ENCODE peak calls at places on chromosomes 7 and 10, in eight cellular contexts. S, G, Z, K, P, W, X and V are unnamed samples.

GRCh38 chr7:46099091-46099490 is 178.0 kb upstream of the IGFBP3 start:
- DNase-seq in S (no peak), G (no peak), Z (no peak), K (no peak), P (no peak), W (no peak), X (no peak), V (no peak)

GRCh38 chr7:27343804-27344203 is 101.2 kb downstream of the EVX1 start:
- DNase-seq in S (no peak), G (no peak), Z (no peak), K (no peak), P (no peak), W (no peak), X (no peak), V (no peak)

GRCh38 chr7:116899308-116899707 is 36.9 kb downstream of the CAPZA2 start:
- DNase-seq in S (no peak), G (no peak), Z (no peak), K (peak; percentile 29), P (no peak), W (no peak), X (no peak), V (no peak)

GRCh38 chr10:63719174-63719856 is 198.1 kb downstream of the REEP3 start:
- DNase-seq in S (no peak), G (no peak), Z (no peak), K (no peak), P (no peak), W (no peak), X (no peak), V (no peak)

GRCh38 chr7:112093409-112093808 is 112.8 kb downstream of the DOCK4 start:
- DNase-seq in S (no peak), G (no peak), Z (no peak), K (no peak), P (no peak), W (no peak), X (no peak), V (no peak)

GRCh38 chr7:12322287-12322902 is 81.3 kb downstream of the VWDE start:
- DNase-seq in S (no peak), G (peak; percentile 50), Z (no peak), K (peak; percentile 36), P (no peak), W (no peak), X (no peak), V (no peak)

GRCh38 chr10:86258488-86258887 is 108.1 kb downstream of the GRID1 start:
- DNase-seq in S (no peak), G (no peak), Z (peak; percentile 14), K (peak; percentile 29), P (no peak), W (no peak), X (no peak), V (no peak)

GRCh38 chr10:338176-339037 is 203.2 kb downstream of the ZMYND11 start:
- DNase-seq in S (peak; percentile 84), G (no peak), Z (no peak), K (peak; percentile 33), P (no peak), W (no peak), X (no peak), V (no peak)

GRCh38 chr10:30371954-30372353 is 22.9 kb upstream of the MTPAP start:
- DNase-seq in S (no peak), G (no peak), Z (no peak), K (no peak), P (no peak), W (no peak), X (no peak), V (no peak)

GRCh38 chr10:97771055-97771811 is 566 bp downstream of the SFRP5 start:
- DNase-seq in S (no peak), G (no peak), Z (peak; percentile 67), K (peak; percentile 53), P (peak; percentile 82), W (no peak), X (no peak), V (no peak)

DNA sequence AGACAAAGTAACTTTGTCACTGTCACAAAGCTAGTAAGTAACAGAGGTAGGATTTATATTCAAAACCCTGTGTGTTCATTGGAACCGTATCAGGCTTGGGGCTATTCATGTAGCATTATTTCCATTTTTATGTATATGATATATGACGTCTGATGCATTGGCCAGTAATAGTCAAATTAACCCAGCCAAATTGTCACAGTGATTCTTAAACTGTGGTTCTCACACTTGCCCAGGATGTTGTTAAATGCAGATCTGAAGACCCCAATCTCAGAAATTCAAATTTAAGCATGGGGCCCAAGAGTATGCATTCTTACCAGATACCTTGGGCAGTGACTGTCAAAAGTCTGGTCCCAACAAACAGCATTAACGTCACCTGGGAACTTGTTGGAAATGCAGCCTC is 63.9 kb downstream of the C1GALT1 start:
- DNase-seq in S (no peak), G (no peak), Z (no peak), K (no peak), P (no peak), W (no peak), X (no peak), V (no peak)
- H3K4me1 ChIP-seq in S (no peaks in the 10 kb centered on the region), G (peaks cover 6% of the 10 kb centered on the region), Z (no peaks in the 10 kb centered on the region), K (no peaks in the 10 kb centered on the region), P (no peaks in the 10 kb centered on the region), W (peaks cover 3% of the 10 kb centered on the region), X (no peaks in the 10 kb centered on the region), V (no peaks in the 10 kb centered on the region)

GRCh38 chr10:128084364-128084763 is 41.9 kb downstream of the MKI67 start:
- DNase-seq in S (no peak), G (no peak), Z (peak; percentile 15), K (no peak), P (no peak), W (no peak), X (no peak), V (no peak)
- H3K4me1 ChIP-seq in S (no peaks in the 10 kb centered on the region), G (no peaks in the 10 kb centered on the region), Z (peaks cover 15% of the 10 kb centered on the region), K (no peaks in the 10 kb centered on the region), P (peaks cover 16% of the 10 kb centered on the region), W (no peaks in the 10 kb centered on the region), X (no peaks in the 10 kb centered on the region), V (peaks cover 6% of the 10 kb centered on the region)

DNA sequence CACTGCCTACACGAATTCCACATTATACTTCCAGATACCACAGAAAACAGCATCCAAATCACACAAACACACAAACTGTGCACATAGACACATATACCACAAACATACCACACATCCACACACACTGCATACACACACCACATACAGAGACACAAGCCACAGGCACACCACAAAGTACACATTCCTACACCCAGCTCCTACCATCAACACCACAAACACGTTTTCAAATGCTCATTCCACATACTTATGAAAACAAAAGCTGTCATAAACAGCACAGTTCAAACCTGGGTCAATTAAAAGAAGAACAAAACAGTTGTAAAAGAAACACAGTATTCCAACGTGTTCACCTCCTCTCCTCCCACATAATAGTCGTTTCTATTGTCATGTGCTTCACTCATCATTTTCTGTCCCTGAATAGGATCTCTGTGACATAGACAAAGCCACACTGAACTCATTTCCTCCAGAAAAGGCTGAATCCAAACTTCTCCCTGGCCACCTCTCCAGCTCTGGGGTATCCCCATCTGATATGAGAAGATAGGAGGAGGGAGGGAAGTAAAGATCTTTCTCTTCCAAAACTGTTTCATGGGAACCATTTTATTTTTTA is 89.2 kb downstream of the CXCL12 start:
- DNase-seq in S (no peak), G (no peak), Z (no peak), K (no peak), P (no peak), W (no peak), X (no peak), V (no peak)
- H3K4me1 ChIP-seq in S (no peaks in the 10 kb centered on the region), G (no peaks in the 10 kb centered on the region), Z (peaks cover 12% of the 10 kb centered on the region), K (peaks cover 5% of the 10 kb centered on the region), P (peaks cover 21% of the 10 kb centered on the region), W (no peaks in the 10 kb centered on the region), X (peaks cover 1% of the 10 kb centered on the region), V (peaks cover 4% of the 10 kb centered on the region)

GRCh38 chr10:79088613-79089355 is 20.0 kb downstream of the ZMIZ1 start:
- DNase-seq in S (no peak), G (no peak), Z (no peak), K (no peak), P (no peak), W (no peak), X (no peak), V (no peak)

GRCh38 chr10:79092292-79092896 is 23.6 kb downstream of the ZMIZ1 start:
- DNase-seq in S (no peak), G (no peak), Z (no peak), K (no peak), P (no peak), W (no peak), X (no peak), V (no peak)

GRCh38 chr10:79088176-79088575 is 19.4 kb downstream of the ZMIZ1 start:
- DNase-seq in S (no peak), G (no peak), Z (no peak), K (no peak), P (no peak), W (no peak), X (peak; percentile 70), V (no peak)

GRCh38 chr10:79089579-79090110 is 20.9 kb downstream of the ZMIZ1 start:
- DNase-seq in S (no peak), G (no peak), Z (no peak), K (no peak), P (no peak), W (no peak), X (no peak), V (no peak)

DNA sequence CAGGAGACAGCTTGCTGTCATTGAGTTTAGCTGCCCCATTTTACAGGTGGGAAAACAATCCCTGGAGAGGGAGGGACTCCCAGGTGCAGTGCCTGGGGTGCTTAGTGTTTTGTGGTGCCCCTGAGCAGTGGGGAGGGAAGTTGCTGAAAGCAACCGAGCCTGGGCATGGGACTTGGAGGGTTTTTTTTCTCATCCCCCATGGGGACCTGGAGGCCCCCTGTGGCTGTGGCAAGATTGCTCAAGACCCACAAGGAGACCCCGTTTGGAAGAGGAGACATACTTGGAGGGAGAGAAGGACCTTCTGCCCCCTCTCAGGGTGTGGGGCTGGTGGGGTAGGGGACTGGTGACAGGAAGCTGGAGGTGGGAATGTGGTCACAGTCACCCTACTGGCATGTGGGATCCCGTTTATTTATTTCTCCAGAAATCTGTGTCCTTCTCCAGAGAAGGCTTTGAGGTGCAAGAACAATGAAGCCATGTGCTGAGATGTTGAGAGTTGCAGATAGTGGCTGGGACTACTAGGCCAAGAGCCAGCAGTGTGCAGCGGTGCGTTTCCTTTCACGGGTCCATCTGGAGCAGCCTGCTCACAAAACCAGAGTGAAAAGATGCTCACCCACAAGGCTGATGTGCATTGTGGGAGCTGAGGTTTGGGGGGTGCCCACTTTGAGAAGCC is 21.5 kb downstream of the ZMIZ1 start:
- DNase-seq in S (no peak), G (no peak), Z (no peak), K (no peak), P (no peak), W (no peak), X (no peak), V (no peak)
- H3K4me1 ChIP-seq in S (no peaks in the 10 kb centered on the region), G (peaks cover 12% of the 10 kb centered on the region), Z (no peaks in the 10 kb centered on the region), K (peaks cover 17% of the 10 kb centered on the region), P (peaks cover 12% of the 10 kb centered on the region), W (no peaks in the 10 kb centered on the region), X (peaks cover 40% of the 10 kb centered on the region), V (peaks cover 11% of the 10 kb centered on the region)

GRCh38 chr7:102426268-102427031 is 6.9 kb upstream of the ORAI2 start:
- DNase-seq in S (no peak), G (peak; percentile 83), Z (no peak), K (no peak), P (no peak), W (peak; percentile 43), X (no peak), V (no peak)
- H3K4me1 ChIP-seq in S (no peaks in the 10 kb centered on the region), G (peaks cover 77% of the 10 kb centered on the region), Z (no peaks in the 10 kb centered on the region), K (no peaks in the 10 kb centered on the region), P (no peaks in the 10 kb centered on the region), W (peaks cover 82% of the 10 kb centered on the region), X (no peaks in the 10 kb centered on the region), V (peaks cover 3% of the 10 kb centered on the region)

GRCh38 chr10:88080213-88080612 is 216.8 kb downstream of the PTEN start:
- DNase-seq in S (no peak), G (no peak), Z (no peak), K (peak; percentile 21), P (no peak), W (no peak), X (peak; percentile 62), V (no peak)
- H3K4me1 ChIP-seq in S (peaks cover 9% of the 10 kb centered on the region), G (no peaks in the 10 kb centered on the region), Z (no peaks in the 10 kb centered on the region), K (peaks cover 8% of the 10 kb centered on the region), P (peaks cover 4% of the 10 kb centered on the region), W (no peaks in the 10 kb centered on the region), X (peaks cover 29% of the 10 kb centered on the region), V (no peaks in the 10 kb centered on the region)